ENCODE peak calls at places on chromosomes 2 and 18, in six cellular contexts. L, V, I, Q, Y and T are unnamed samples.

GRCh38 chr2:163467206-163467605 is 268.6 kb downstream of the FIGN start:
- DNase-seq in L (no peak), V (no peak), I (no peak), Q (no peak), Y (no peak), T (no peak)

GRCh38 chr2:98383166-98383565 is 36.9 kb downstream of the CNGA3 start:
- DNase-seq in L (no peak), V (no peak), I (no peak), Q (no peak), Y (no peak), T (no peak)

GRCh38 chr2:58923869-58924268 is 682.7 kb upstream of the FANCL start:
- DNase-seq in L (no peak), V (no peak), I (no peak), Q (no peak), Y (no peak), T (no peak)

GRCh38 chr18:47172476-47172875 is 3.7 kb downstream of the IER3IP1 start:
- DNase-seq in L (no peak), V (no peak), I (no peak), Q (no peak), Y (no peak), T (no peak)

GRCh38 chr2:102238039-102238756 is 51.4 kb downstream of the IL1RL2 start:
- DNase-seq in L (no peak), V (no peak), I (no peak), Q (peak), Y (no peak), T (no peak)

GRCh38 chr18:12060182-12060870 is 33.3 kb upstream of the ANKRD62 start:
- DNase-seq in L (peak), V (no peak), I (no peak), Q (no peak), Y (no peak), T (no peak)

GRCh38 chr2:202813387-202813786 is 58.2 kb downstream of the ICA1L start:
- DNase-seq in L (no peak), V (no peak), I (no peak), Q (no peak), Y (no peak), T (no peak)

GRCh38 chr2:189393440-189394111 is 47.7 kb upstream of the WDR75 start:
- DNase-seq in L (peak), V (no peak), I (no peak), Q (no peak), Y (no peak), T (no peak)

GRCh38 chr2:2613279-2614199 is 282.5 kb upstream of the MYT1L start:
- DNase-seq in L (peak), V (peak), I (peak), Q (peak), Y (peak), T (peak)

GRCh38 chr18:55735199-55735855 is 147.3 kb upstream of the TCF4 start:
- DNase-seq in L (no peak), V (no peak), I (no peak), Q (no peak), Y (no peak), T (no peak)

GRCh38 chr2:100418563-100418962 is 1.1 kb upstream of the CHST10 start:
- DNase-seq in L (no peak), V (no peak), I (peak), Q (no peak), Y (no peak), T (no peak)

GRCh38 chr2:68292108-68292710 is 27.5 kb downstream of the CNRIP1 start:
- DNase-seq in L (peak), V (no peak), I (peak), Q (peak), Y (no peak), T (no peak)

GRCh38 chr18:79404567-79404910 is 8.8 kb downstream of the NFATC1 start:
- DNase-seq in L (no peak), V (peak), I (no peak), Q (no peak), Y (no peak), T (no peak)

GRCh38 chr2:17166506-17166905 is 351.7 kb downstream of the RAD51AP2 start:
- DNase-seq in L (no peak), V (no peak), I (no peak), Q (peak), Y (no peak), T (no peak)

GRCh38 chr2:216233281-216233995 is 124.3 kb downstream of the XRCC5 start:
- DNase-seq in L (no peak), V (no peak), I (no peak), Q (no peak), Y (no peak), T (no peak)

GRCh38 chr2:238061310-238062202 is 755 bp downstream of the SCLY start:
- DNase-seq in L (no peak), V (peak), I (peak), Q (peak), Y (no peak), T (no peak)

GRCh38 chr2:20635096-20635475 is 15.8 kb downstream of the HS1BP3 start:
- DNase-seq in L (no peak), V (peak), I (no peak), Q (no peak), Y (no peak), T (no peak)

GRCh38 chr2:42492691-42493467 is 903 bp downstream of the KCNG3 start:
- DNase-seq in L (no peak), V (peak), I (no peak), Q (no peak), Y (no peak), T (no peak)

GRCh38 chr2:181395871-181396574 is 61.2 kb upstream of the ITGA4 start:
- DNase-seq in L (no peak), V (no peak), I (no peak), Q (no peak), Y (no peak), T (no peak)

GRCh38 chr2:172465417-172466334 is 38.3 kb downstream of the ITGA6 start:
- DNase-seq in L (no peak), V (peak), I (peak), Q (peak), Y (peak), T (peak)

GRCh38 chr18:61606068-61606660 is 272.9 kb downstream of the CDH20 start:
- DNase-seq in L (no peak), V (no peak), I (no peak), Q (no peak), Y (no peak), T (no peak)

GRCh38 chr18:76395609-76396008 is 99.4 kb downstream of the ZNF516 start:
- DNase-seq in L (no peak), V (peak), I (no peak), Q (no peak), Y (no peak), T (no peak)
- TF ChIP-seq POLR2AphosphoS5 in L (no peak), V (peak), I (no peak), Q (no peak), Y (no peak), T (no peak)

GRCh38 chr2:184049566-184049965 is 548.8 kb upstream of the ZNF804A start:
- DNase-seq in L (no peak), V (no peak), I (no peak), Q (no peak), Y (no peak), T (no peak)

GRCh38 chr2:184053326-184053725 is 545.0 kb upstream of the ZNF804A start:
- DNase-seq in L (peak), V (no peak), I (no peak), Q (peak), Y (no peak), T (peak)

GRCh38 chr2:184047536-184047935 is 550.8 kb upstream of the ZNF804A start:
- DNase-seq in L (no peak), V (no peak), I (no peak), Q (no peak), Y (no peak), T (no peak)
- H3K4me3 ChIP-seq in L (no peak), V (no peak), I (no peak), Q (no peak), Y (no peak), T (no peak)

DNA sequence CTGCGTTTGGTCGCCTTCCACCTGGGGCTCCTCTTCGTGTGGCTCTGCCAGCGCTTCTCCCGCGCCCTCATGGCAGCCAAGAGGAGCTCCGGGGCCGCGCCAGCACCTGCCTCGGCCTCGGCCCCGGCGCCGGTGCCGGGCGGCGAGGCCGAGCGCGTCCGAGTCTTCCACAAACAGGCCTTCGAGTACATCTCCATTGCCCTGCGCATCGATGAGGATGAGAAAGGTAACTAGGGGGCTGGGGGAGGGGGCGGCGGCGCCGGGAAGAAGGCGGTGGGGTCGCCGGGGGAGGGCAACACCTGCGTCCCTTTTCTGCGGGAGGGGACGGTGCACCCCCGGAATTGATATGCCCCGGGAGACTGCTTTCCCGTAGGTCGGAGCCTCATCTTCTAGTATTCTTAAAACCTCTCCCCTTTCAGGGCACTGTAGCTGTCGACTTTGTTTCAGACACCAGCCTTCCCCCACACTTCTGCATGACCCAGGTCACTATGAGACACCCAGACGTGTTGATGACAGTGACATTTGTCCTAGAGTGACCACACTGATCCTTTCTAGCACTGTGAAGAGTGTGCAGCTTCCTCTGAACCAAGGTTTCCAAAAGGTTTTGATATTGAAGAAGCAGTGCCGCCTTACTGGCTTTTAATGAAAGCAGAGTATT is 794 bp downstream of the SPAST start:
- DNase-seq in L (no peak), V (no peak), I (no peak), Q (no peak), Y (no peak), T (no peak)
- TF ChIP-seq POLR2A in L (peak), V (no peak), I (no peak), Q (peak), Y (no peak), T (no peak)

GRCh38 chr2:96695602-96696001 is 44.3 kb downstream of the LMAN2L start:
- DNase-seq in L (no peak), V (no peak), I (no peak), Q (no peak), Y (no peak), T (no peak)

GRCh38 chr2:96693286-96694200 is 46.3 kb downstream of the LMAN2L start:
- DNase-seq in L (no peak), V (peak), I (no peak), Q (no peak), Y (no peak), T (no peak)

GRCh38 chr2:96692094-96692971 is 47.5 kb downstream of the LMAN2L start:
- DNase-seq in L (no peak), V (peak), I (no peak), Q (no peak), Y (no peak), T (no peak)

GRCh38 chr2:96694816-96695455 is 44.9 kb downstream of the LMAN2L start:
- DNase-seq in L (no peak), V (no peak), I (no peak), Q (no peak), Y (no peak), T (no peak)

GRCh38 chr2:96694279-96694678 is 45.6 kb downstream of the LMAN2L start:
- DNase-seq in L (no peak), V (no peak), I (no peak), Q (no peak), Y (no peak), T (no peak)
- TF ChIP-seq POLR2AphosphoS5 in L (no peak), V (no peak), I (no peak), Q (no peak), Y (no peak), T (no peak)

DNA sequence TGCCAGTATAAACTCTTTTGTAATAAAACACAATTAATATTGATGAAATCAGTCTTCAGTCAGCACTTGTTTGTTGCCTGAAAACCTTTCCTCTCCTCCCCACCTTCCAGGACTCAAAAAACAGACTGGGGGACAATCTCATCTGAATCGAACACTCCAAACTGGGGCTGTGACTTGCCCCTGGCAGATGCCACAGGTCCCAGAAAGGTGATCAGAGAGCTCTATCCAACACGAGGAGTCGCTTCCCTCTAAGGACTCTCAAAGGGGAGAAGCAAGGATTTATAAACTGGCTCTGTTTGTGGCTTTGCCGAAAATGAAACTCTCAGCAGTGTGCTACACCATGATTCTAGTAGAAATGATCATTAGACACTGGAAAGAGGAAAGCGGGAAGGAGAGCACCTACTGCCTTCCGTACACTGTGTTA is 199.2 kb downstream of the TGIF1 start:
- DNase-seq in L (no peak), V (no peak), I (no peak), Q (no peak), Y (no peak), T (no peak)
- H3K4me3 ChIP-seq in L (peak), V (no peak), I (no peak), Q (no peak), Y (no peak), T (no peak)

DNA sequence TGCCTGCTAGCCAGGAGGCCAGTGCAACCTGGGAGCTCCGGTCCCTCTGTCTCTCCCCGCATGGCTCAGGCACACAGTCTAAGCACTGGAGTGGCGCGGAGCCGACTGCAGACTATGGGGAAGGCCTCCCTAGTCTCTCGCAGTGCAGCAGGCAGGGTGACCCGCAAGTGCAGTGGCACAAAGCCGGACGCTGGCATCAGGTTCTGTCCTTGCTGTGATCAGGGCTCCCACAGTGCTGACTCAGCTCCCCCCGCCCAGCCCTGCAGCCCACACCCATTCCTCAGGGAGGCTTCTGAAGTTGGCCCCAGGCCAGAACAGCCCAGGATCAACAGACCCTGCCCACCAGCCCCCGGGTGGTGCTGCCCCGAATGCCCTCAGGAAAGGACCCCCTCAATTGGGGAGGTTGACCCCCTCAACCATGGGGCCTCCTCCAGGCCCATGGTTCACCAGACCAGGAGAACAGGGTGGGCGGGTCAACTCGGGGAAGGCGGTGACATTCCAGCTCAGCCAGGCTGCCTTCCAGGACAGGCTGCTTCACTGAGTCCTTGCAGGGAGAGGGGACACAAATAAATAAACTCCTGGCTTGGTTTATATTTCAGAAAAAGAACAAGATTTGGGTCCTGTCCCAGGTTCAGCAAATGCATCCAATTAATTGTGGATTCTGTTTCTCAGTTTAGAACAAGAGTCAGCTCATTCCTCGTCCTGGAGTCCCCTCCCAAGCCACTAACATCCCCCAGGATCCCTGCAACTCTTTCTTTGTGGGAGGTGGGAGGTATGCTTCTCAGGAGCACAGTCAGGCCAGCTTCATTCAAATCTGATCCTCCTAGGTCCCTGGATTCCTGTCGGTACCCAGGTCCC is 12.2 kb downstream of the BIN1 start:
- DNase-seq in L (no peak), V (peak), I (no peak), Q (peak), Y (peak), T (no peak)
- TF ChIP-seq POLR2A in L (no peak), V (no peak), I (no peak), Q (no peak), Y (no peak), T (no peak)

GRCh38 chr2:217339753-217340152 is 479.9 kb upstream of the TNP1 start:
- DNase-seq in L (no peak), V (no peak), I (no peak), Q (no peak), Y (no peak), T (no peak)

GRCh38 chr2:217340899-217341298 is 481.0 kb upstream of the TNP1 start:
- DNase-seq in L (no peak), V (no peak), I (no peak), Q (no peak), Y (no peak), T (no peak)

GRCh38 chr2:217340176-217340575 is 480.3 kb upstream of the TNP1 start:
- DNase-seq in L (no peak), V (no peak), I (no peak), Q (no peak), Y (no peak), T (no peak)

GRCh38 chr2:217336694-217337093 is 476.8 kb upstream of the TNP1 start:
- DNase-seq in L (no peak), V (no peak), I (no peak), Q (no peak), Y (no peak), T (no peak)

GRCh38 chr2:217338306-217338916 is 478.5 kb upstream of the TNP1 start:
- DNase-seq in L (no peak), V (no peak), I (peak), Q (no peak), Y (no peak), T (no peak)
- TF ChIP-seq POLR2AphosphoS5 in L (no peak), V (no peak), I (no peak), Q (no peak), Y (no peak), T (no peak)

GRCh38 chr18:51195086-51195601 is 2.3 kb downstream of the MEX3C start:
- DNase-seq in L (no peak), V (no peak), I (no peak), Q (no peak), Y (no peak), T (no peak)
- H3K4me3 ChIP-seq in L (peak), V (peak), I (peak), Q (peak), Y (peak), T (peak)

GRCh38 chr2:66305714-66306113 is 129.2 kb upstream of the MEIS1 start:
- DNase-seq in L (no peak), V (no peak), I (no peak), Q (peak), Y (peak), T (peak)

GRCh38 chr2:66301073-66301766 is 133.7 kb upstream of the MEIS1 start:
- DNase-seq in L (no peak), V (no peak), I (no peak), Q (no peak), Y (no peak), T (no peak)

GRCh38 chr2:66306488-66306887 is 128.4 kb upstream of the MEIS1 start:
- DNase-seq in L (no peak), V (no peak), I (no peak), Q (no peak), Y (no peak), T (no peak)

GRCh38 chr2:66301767-66302140 is 133.2 kb upstream of the MEIS1 start:
- DNase-seq in L (no peak), V (no peak), I (no peak), Q (no peak), Y (no peak), T (no peak)

GRCh38 chr2:66303471-66303870 is 131.5 kb upstream of the MEIS1 start:
- DNase-seq in L (no peak), V (no peak), I (no peak), Q (no peak), Y (no peak), T (no peak)
- TF ChIP-seq POLR2A in L (no peak), V (no peak), I (no peak), Q (no peak), Y (no peak), T (no peak)